ENCODE peak calls at places on chromosomes 16 and 17, in nine cellular contexts. U is fibroblast of lung; A is mammary epithelial cell; Y is A549; V is heart left ventricle; D is ovary; O is AG09309; K is left lung; P is CD8-positive, alpha-beta T cell. H is an unnamed sample.
A peak's percentile ranks its signal among the peaks of the same experiment; 100 is the strongest.

GRCh38 chr17:40606548-40607353 is 40.9 kb downstream of the SMARCE1 start:
- DNase-seq in U (no peak), A (no peak), Y (no peak), V (no peak), D (no peak), O (no peak), K (no peak), P (no peak), H (no peak)

GRCh38 chr17:6254036-6254435 is 180.9 kb downstream of the AIPL1 start:
- DNase-seq in U (no peak), A (no peak), Y (no peak), V (no peak), D (no peak), O (no peak), K (no peak), P (no peak), H (no peak)

GRCh38 chr17:78765821-78766220 is 16.3 kb downstream of the CYTH1 start:
- DNase-seq in U (no peak), A (no peak), Y (no peak), V (no peak), D (no peak), O (no peak), K (no peak), P (no peak), H (no peak)

GRCh38 chr16:9099131-9099625 is 7.7 kb downstream of the HAPSTR1 start:
- DNase-seq in U (no peak), A (peak; percentile 43), Y (no peak), V (no peak), D (no peak), O (no peak), K (no peak), P (no peak), H (no peak)

GRCh38 chr16:80009971-80010659 is 409.6 kb upstream of the MAF start:
- DNase-seq in U (no peak), A (no peak), Y (no peak), V (no peak), D (no peak), O (no peak), K (no peak), P (no peak), H (no peak)

GRCh38 chr17:78535285-78536197 is 41.7 kb downstream of the DNAH17 start:
- DNase-seq in U (no peak), A (peak; percentile 55), Y (peak; percentile 76), V (no peak), D (no peak), O (no peak), K (no peak), P (no peak), H (no peak)

GRCh38 chr17:7477392-7478275 is 1.8 kb downstream of the ZBTB4 start:
- DNase-seq in U (peak; percentile 87), A (no peak), Y (peak; percentile 24), V (peak; percentile 71), D (peak; percentile 49), O (peak; percentile 86), K (peak; percentile 81), P (peak; percentile 66), H (no peak)

GRCh38 chr17:12727881-12728280 is 61.4 kb upstream of the ARHGAP44 start:
- DNase-seq in U (peak; percentile 33), A (no peak), Y (no peak), V (no peak), D (no peak), O (no peak), K (no peak), P (no peak), H (no peak)

GRCh38 chr16:88303890-88304819 is 78.6 kb upstream of the ZNF469 start:
- DNase-seq in U (peak; percentile 95), A (peak; percentile 65), Y (no peak), V (peak; percentile 67), D (peak; percentile 33), O (peak; percentile 94), K (peak; percentile 73), P (no peak), H (no peak)

GRCh38 chr17:41613277-41614082 is 913 bp upstream of the KRT16 start:
- DNase-seq in U (no peak), A (no peak), Y (no peak), V (peak; percentile 15), D (no peak), O (no peak), K (no peak), P (no peak), H (no peak)

GRCh38 chr17:50372708-50373556 is at the start of the genes EME1 and MRPL27:
- DNase-seq in U (peak; percentile 86), A (peak; percentile 89), Y (peak; percentile 92), V (peak; percentile 90), D (peak; percentile 74), O (peak; percentile 44), K (peak; percentile 93), P (peak; percentile 79), H (peak; percentile 83)

GRCh38 chr16:82038941-82039340 is 3.9 kb downstream of the HSD17B2 start:
- DNase-seq in U (no peak), A (no peak), Y (no peak), V (no peak), D (no peak), O (no peak), K (no peak), P (no peak), H (no peak)

GRCh38 chr17:1957037-1957436 is 68.1 kb downstream of the RTN4RL1 start:
- DNase-seq in U (peak; percentile 13), A (no peak), Y (no peak), V (no peak), D (no peak), O (no peak), K (no peak), P (no peak), H (no peak)
- TF ChIP-seq CTCF in U (no peak), A (no peak), Y (no peak), V (no peak), D (no peak), O (no peak), K (no peak), P (no peak), H (no peak)

GRCh38 chr16:57372372-57373116 is at the start of gene CX3CL1:
- DNase-seq in U (no peak), A (peak; percentile 62), Y (no peak), V (peak; percentile 82), D (no peak), O (no peak), K (peak; percentile 79), P (no peak), H (no peak)
- H3K4me3 ChIP-seq in U (peak within 1 kb of the TSS; percentile 27), A (peak within 1 kb of the TSS; percentile 44), Y (no peak within 1 kb of the TSS), V (peak within 1 kb of the TSS; percentile 30), D (peak within 1 kb of the TSS; percentile 38), O (no peak within 1 kb of the TSS), K (peak within 1 kb of the TSS; percentile 41), P (no peak within 1 kb of the TSS), H (no peak within 1 kb of the TSS)

GRCh38 chr16:22222998-22223397 is 16.9 kb downstream of the EEF2K start:
- DNase-seq in U (no peak), A (no peak), Y (no peak), V (no peak), D (no peak), O (no peak), K (no peak), P (no peak), H (no peak)
- TF ChIP-seq CTCF in U (no peak), A (no peak), Y (no peak), V (no peak), D (no peak), O (no peak), K (no peak), P (no peak), H (no peak)

GRCh38 chr16:321532-321931 is 31.0 kb downstream of the AXIN1 start:
- DNase-seq in U (no peak), A (no peak), Y (no peak), V (no peak), D (no peak), O (no peak), K (no peak), P (no peak), H (no peak)

GRCh38 chr16:324201-324450 is 28.4 kb downstream of the AXIN1 start:
- DNase-seq in U (no peak), A (no peak), Y (no peak), V (no peak), D (no peak), O (no peak), K (no peak), P (no peak), H (no peak)

GRCh38 chr16:322476-323143 is 29.9 kb downstream of the AXIN1 start:
- DNase-seq in U (no peak), A (no peak), Y (no peak), V (no peak), D (no peak), O (no peak), K (no peak), P (no peak), H (no peak)

GRCh38 chr16:324451-325334 is 27.8 kb downstream of the AXIN1 start:
- DNase-seq in U (no peak), A (no peak), Y (no peak), V (no peak), D (no peak), O (no peak), K (no peak), P (peak; percentile 81), H (no peak)

GRCh38 chr16:325375-326155 is 27.0 kb downstream of the AXIN1 start:
- DNase-seq in U (no peak), A (no peak), Y (no peak), V (no peak), D (no peak), O (no peak), K (peak; percentile 80), P (no peak), H (no peak)
- H3K4me3 ChIP-seq in U (no peak overlapping the region), A (no peak overlapping the region), Y (no peak overlapping the region), V (no peak overlapping the region), D (no peak overlapping the region), O (no peak overlapping the region), K (peak overlapping the region; percentile 15), P (peak overlapping the region; percentile 41), H (peak overlapping the region; percentile 39)

GRCh38 chr17:33200587-33200986 is 92.5 kb downstream of the ASIC2 start:
- DNase-seq in U (peak; percentile 9), A (peak; percentile 9), Y (peak; percentile 53), V (no peak), D (no peak), O (no peak), K (no peak), P (no peak), H (no peak)
- TF ChIP-seq CTCF in U (peak; percentile 31), A (peak; percentile 31), Y (no peak), V (no peak), D (no peak), O (no peak), K (no peak), P (no peak), H (peak; percentile 1)

GRCh38 chr17:79811036-79811887 is 14.4 kb upstream of the CBX8 start:
- DNase-seq in U (no peak), A (peak; percentile 43), Y (peak; percentile 87), V (no peak), D (no peak), O (no peak), K (peak; percentile 81), P (no peak), H (no peak)

GRCh38 chr17:79812969-79813825 is 16.3 kb upstream of the CBX8 start:
- DNase-seq in U (no peak), A (no peak), Y (no peak), V (no peak), D (no peak), O (no peak), K (peak; percentile 70), P (no peak), H (no peak)

GRCh38 chr17:79813826-79814623 is 17.1 kb upstream of the CBX8 start:
- DNase-seq in U (no peak), A (no peak), Y (no peak), V (no peak), D (no peak), O (no peak), K (no peak), P (no peak), H (no peak)

GRCh38 chr17:79811888-79812205 is 15.0 kb upstream of the CBX8 start:
- DNase-seq in U (no peak), A (no peak), Y (no peak), V (no peak), D (no peak), O (no peak), K (no peak), P (no peak), H (no peak)

GRCh38 chr17:79812206-79812968 is 15.5 kb upstream of the CBX8 start:
- DNase-seq in U (no peak), A (no peak), Y (no peak), V (no peak), D (no peak), O (no peak), K (no peak), P (no peak), H (no peak)
- H3K4me3 ChIP-seq in U (peak overlapping the region; percentile 28), A (no peak overlapping the region), Y (peak overlapping the region; percentile 77), V (no peak overlapping the region), D (no peak overlapping the region), O (no peak overlapping the region), K (peak overlapping the region; percentile 18), P (no peak overlapping the region), H (no peak overlapping the region)